ENCODE peak calls at places on chromosome 2, in seven cellular contexts. L is sigmoid colon, A is MCF 10A, C is left ventricle myocardium inferior, I is stomach, G is dorsolateral prefrontal cortex, W is pancreas. D is an unnamed sample.
A peak's percentile ranks its signal among the peaks of the same experiment; 100 is the strongest.

GRCh38 chr2:215654177-215654850 is 218.4 kb upstream of the FN1 start:
- DNase-seq in L (no peak), A (no peak), C (no peak), I (no peak), G (no peak), W (no peak), D (no peak)

GRCh38 chr2:226977775-226978190 is 141.9 kb downstream of the RHBDD1 start:
- DNase-seq in L (no peak), A (peak; percentile 40), C (no peak), I (no peak), G (no peak), W (no peak), D (no peak)

GRCh38 chr2:219475697-219476604 is 22.7 kb upstream of the GMPPA start:
- DNase-seq in L (peak; percentile 90), A (peak; percentile 67), C (peak; percentile 62), I (peak; percentile 80), G (peak; percentile 67), W (peak; percentile 94), D (no peak)

GRCh38 chr2:32627441-32627900 is 379 bp upstream of the TTC27 start:
- DNase-seq in L (peak; percentile 76), A (no peak), C (peak; percentile 28), I (peak; percentile 37), G (peak; percentile 63), W (peak; percentile 66), D (no peak)

GRCh38 chr2:42029639-42030195 is 18.1 kb upstream of the PKDCC start:
- DNase-seq in L (no peak), A (no peak), C (no peak), I (no peak), G (no peak), W (no peak), D (no peak)

GRCh38 chr2:60530228-60530627 is 23.2 kb downstream of the BCL11A start:
- DNase-seq in L (peak; percentile 29), A (no peak), C (no peak), I (peak; percentile 77), G (no peak), W (peak; percentile 72), D (no peak)

GRCh38 chr2:1055014-1055595 is 104.5 kb downstream of the SNTG2 start:
- DNase-seq in L (no peak), A (no peak), C (no peak), I (no peak), G (no peak), W (no peak), D (no peak)

GRCh38 chr2:31728406-31729064 is 147.8 kb upstream of the SRD5A2 start:
- DNase-seq in L (no peak), A (no peak), C (no peak), I (no peak), G (no peak), W (no peak), D (no peak)

GRCh38 chr2:216431457-216431856 is 19.2 kb downstream of the SMARCAL1 start:
- DNase-seq in L (no peak), A (no peak), C (no peak), I (no peak), G (no peak), W (no peak), D (no peak)

GRCh38 chr2:7118606-7119503 is 201.6 kb downstream of the RNF144A start:
- DNase-seq in L (no peak), A (peak; percentile 40), C (no peak), I (no peak), G (no peak), W (no peak), D (no peak)

GRCh38 chr2:109385506-109385905 is 228.3 kb downstream of the SEPTIN10 start:
- DNase-seq in L (peak; percentile 24), A (no peak), C (no peak), I (no peak), G (no peak), W (peak; percentile 17), D (peak; percentile 28)

GRCh38 chr2:117470311-117471095 is 344.0 kb upstream of the DDX18 start:
- DNase-seq in L (no peak), A (peak; percentile 61), C (no peak), I (peak; percentile 51), G (no peak), W (no peak), D (no peak)

GRCh38 chr2:26993768-26994167 is 23.3 kb downstream of the MAPRE3 start:
- DNase-seq in L (no peak), A (peak; percentile 18), C (no peak), I (no peak), G (no peak), W (no peak), D (no peak)

GRCh38 chr2:241534701-241535375 is 23.7 kb upstream of the BOK start:
- DNase-seq in L (no peak), A (no peak), C (no peak), I (no peak), G (no peak), W (no peak), D (no peak)

GRCh38 chr2:231300722-231301076 is 94.8 kb upstream of the B3GNT7 start:
- DNase-seq in L (no peak), A (no peak), C (no peak), I (no peak), G (no peak), W (no peak), D (no peak)

GRCh38 chr2:3485166-3485565 is 34.2 kb downstream of the ADI1 start:
- DNase-seq in L (peak; percentile 51), A (no peak), C (no peak), I (no peak), G (no peak), W (no peak), D (no peak)

GRCh38 chr2:60560734-60561649 is 7.5 kb upstream of the BCL11A start:
- DNase-seq in L (no peak), A (peak; percentile 58), C (no peak), I (no peak), G (no peak), W (no peak), D (no peak)

GRCh38 chr2:55010915-55011314 is 39.3 kb downstream of the RTN4 start:
- DNase-seq in L (no peak), A (peak; percentile 47), C (no peak), I (no peak), G (peak; percentile 42), W (no peak), D (no peak)

GRCh38 chr2:55009277-55010055 is 40.8 kb downstream of the RTN4 start:
- DNase-seq in L (no peak), A (no peak), C (no peak), I (no peak), G (no peak), W (no peak), D (no peak)

GRCh38 chr2:55012648-55013484 is 37.4 kb downstream of the RTN4 start:
- DNase-seq in L (no peak), A (no peak), C (no peak), I (no peak), G (no peak), W (no peak), D (no peak)

GRCh38 chr2:55011741-55012574 is 38.3 kb downstream of the RTN4 start:
- DNase-seq in L (no peak), A (no peak), C (no peak), I (no peak), G (no peak), W (no peak), D (no peak)

DNA sequence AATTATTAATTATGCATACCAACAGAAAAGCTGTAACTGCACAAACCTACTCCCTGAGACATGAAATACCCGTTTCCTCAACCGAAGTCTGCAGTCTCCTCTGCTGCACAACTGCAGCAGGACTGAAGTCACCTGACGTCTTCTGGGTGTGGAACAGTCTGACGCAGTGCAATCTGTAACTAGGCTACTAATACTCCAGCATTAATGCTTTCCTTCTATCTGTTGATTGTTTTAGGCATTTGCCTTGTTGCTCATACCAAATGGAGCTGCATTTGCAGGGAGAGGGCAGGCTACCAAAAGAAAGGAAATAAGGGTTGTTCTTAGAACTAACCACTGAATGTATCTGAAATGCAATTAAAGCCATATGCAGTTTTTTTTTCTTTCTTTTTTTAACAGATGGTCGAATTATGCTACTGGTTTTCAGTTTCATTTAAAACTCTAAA is 40.1 kb downstream of the RTN4 start:
- DNase-seq in L (peak; percentile 73), A (peak; percentile 63), C (no peak), I (peak; percentile 65), G (peak; percentile 63), W (no peak), D (no peak)
- TF ChIP-seq CTCF in L (no peak), A (no peak), C (no peak), I (no peak), G (no peak), W (no peak), D (no peak)

DNA sequence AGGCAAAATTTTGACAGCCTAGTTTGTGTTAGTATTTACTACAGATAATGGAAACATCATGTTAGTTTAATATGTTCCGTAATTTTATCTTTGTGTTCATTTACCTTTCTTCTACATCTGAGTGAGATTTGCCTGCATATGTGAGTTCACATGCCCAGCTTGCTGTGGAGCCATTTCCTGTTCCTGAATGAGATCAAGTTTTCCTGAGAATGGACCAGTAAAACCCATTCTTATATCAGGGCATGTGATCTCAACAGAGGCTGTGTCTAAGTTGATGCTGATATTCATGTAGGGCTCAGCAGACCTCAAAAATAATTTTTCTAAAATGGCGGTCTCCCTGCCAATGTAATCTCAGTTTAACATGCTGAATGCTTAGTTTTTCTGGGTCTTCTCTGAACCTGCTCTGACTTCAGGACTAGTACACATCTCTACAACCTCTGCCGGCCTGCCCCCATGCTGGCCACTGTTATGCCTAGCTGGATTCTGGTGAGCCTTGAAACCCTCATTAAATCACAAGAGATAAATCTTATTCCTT is 1.0 kb downstream of the IL1A start:
- DNase-seq in L (no peak), A (no peak), C (no peak), I (no peak), G (no peak), W (no peak), D (no peak)
- TF ChIP-seq CTCF in L (no peak), A (no peak), C (no peak), I (no peak), G (no peak), W (no peak), D (no peak)

DNA sequence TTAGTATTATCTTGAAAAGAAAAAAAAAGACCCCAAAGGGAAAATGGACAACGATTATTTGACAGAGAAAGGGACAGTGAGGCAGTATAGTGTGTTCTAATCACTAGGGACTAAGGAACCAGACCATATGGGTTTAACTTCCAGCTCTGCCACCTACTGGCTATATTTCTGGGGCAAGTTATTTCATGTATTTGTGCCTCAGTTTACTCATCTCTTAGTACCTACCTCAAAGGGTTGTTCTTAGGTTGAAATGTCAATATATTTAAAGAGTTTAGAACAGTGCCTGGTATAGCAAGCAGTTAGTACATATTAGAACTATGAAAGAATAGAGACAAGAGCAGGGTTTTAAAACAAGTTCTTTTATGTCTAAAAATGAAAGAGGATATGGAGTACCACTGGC is 42.7 kb downstream of the PRKD3 start:
- DNase-seq in L (no peak), A (no peak), C (no peak), I (no peak), G (no peak), W (no peak), D (no peak)
- TF ChIP-seq CTCF in L (no peak), A (no peak), C (no peak), I (no peak), G (no peak), W (no peak), D (peak; percentile 13)

DNA sequence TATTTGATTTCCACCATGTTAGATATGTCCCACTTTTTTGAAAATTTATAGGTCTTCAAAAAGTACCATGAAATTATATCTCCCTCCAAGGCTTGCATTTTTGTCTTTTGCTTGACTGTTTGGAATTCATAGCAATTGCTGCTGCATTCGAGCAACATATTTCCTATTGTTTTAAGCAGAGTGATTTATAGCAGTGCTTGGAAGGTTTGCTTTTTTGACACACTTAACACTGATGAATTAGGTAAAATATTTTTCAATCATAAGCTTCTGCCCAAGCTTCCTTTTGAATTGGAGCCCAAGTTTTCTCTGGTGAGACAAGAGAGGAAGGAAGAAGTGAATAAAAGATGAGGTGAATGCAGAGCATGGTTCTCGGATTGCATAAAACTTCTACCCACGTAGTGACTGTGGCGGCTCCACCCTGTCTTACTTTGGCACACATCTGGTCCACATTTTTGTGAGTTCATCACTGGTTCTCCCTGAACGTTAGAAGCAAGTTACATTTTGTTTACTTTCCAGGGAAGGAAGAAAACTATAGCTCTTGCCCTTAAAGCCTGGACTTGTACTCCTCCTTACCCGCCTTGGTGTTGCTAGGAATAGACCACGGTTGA is 667.0 kb downstream of the TSN start:
- DNase-seq in L (no peak), A (peak; percentile 29), C (no peak), I (no peak), G (no peak), W (no peak), D (no peak)
- TF ChIP-seq CTCF in L (no peak), A (no peak), C (no peak), I (no peak), G (no peak), W (no peak), D (no peak)

D was measured in RWPE2.